ENCODE peak calls at places on chromosomes 3 and 15, in seven cellular contexts. V, N, I, A, C, G and X are unnamed samples.

GRCh38 chr3:8778475-8778874 is 9.1 kb upstream of the OXTR start:
- DNase-seq in V (no peak), N (no peak), I (no peak), A (no peak), C (no peak), G (no peak), X (no peak)

GRCh38 chr3:126287536-126288181 is 69.5 kb downstream of the KLF15 start:
- DNase-seq in V (peak; percentile 75), N (peak; percentile 58), I (peak; percentile 84), A (no peak), C (peak; percentile 63), G (no peak), X (peak; percentile 85)

GRCh38 chr15:61049934-61050333 is 179.2 kb downstream of the RORA start:
- DNase-seq in V (no peak), N (no peak), I (no peak), A (no peak), C (no peak), G (no peak), X (no peak)

GRCh38 chr3:185175370-185175987 is 22.6 kb upstream of the C3orf70 start:
- DNase-seq in V (no peak), N (no peak), I (peak; percentile 40), A (no peak), C (no peak), G (no peak), X (peak; percentile 76)

GRCh38 chr3:82627733-82628132 is 866.3 kb upstream of the GBE1 start:
- DNase-seq in V (no peak), N (no peak), I (no peak), A (peak; percentile 0), C (no peak), G (no peak), X (no peak)

GRCh38 chr3:61724183-61724582 is 162.8 kb downstream of the PTPRG start:
- DNase-seq in V (no peak), N (no peak), I (no peak), A (no peak), C (no peak), G (no peak), X (no peak)

GRCh38 chr3:190883973-190884832 is 21.7 kb upstream of the GMNC start:
- DNase-seq in V (no peak), N (peak; percentile 54), I (peak; percentile 28), A (peak; percentile 66), C (peak; percentile 31), G (no peak), X (no peak)

GRCh38 chr3:65492249-65492648 is 546.5 kb downstream of the MAGI1 start:
- DNase-seq in V (no peak), N (no peak), I (no peak), A (no peak), C (no peak), G (no peak), X (no peak)

GRCh38 chr15:31607656-31608055 is 281.0 kb downstream of the KLF13 start:
- DNase-seq in V (no peak), N (no peak), I (no peak), A (no peak), C (no peak), G (no peak), X (no peak)

GRCh38 chr3:99505646-99506269 is 132.6 kb upstream of the COL8A1 start:
- DNase-seq in V (no peak), N (no peak), I (no peak), A (no peak), C (peak; percentile 55), G (no peak), X (no peak)

GRCh38 chr3:176079785-176080184 is 1117.5 kb downstream of the TBL1XR1 start:
- DNase-seq in V (no peak), N (no peak), I (no peak), A (no peak), C (no peak), G (no peak), X (no peak)

GRCh38 chr3:33104803-33105202 is 7.9 kb upstream of the GLB1 start:
- DNase-seq in V (no peak), N (no peak), I (no peak), A (no peak), C (no peak), G (no peak), X (no peak)

GRCh38 chr15:68224108-68224507 is 5.4 kb downstream of the CLN6 start:
- DNase-seq in V (no peak), N (no peak), I (no peak), A (no peak), C (no peak), G (no peak), X (peak; percentile 11)

GRCh38 chr3:71658131-71658530 is 67.1 kb downstream of the EIF4E3 start:
- DNase-seq in V (no peak), N (no peak), I (no peak), A (peak; percentile 91), C (peak; percentile 85), G (no peak), X (no peak)

GRCh38 chr3:94593531-94594150 is 530.8 kb downstream of the NSUN3 start:
- DNase-seq in V (no peak), N (no peak), I (no peak), A (no peak), C (no peak), G (no peak), X (no peak)

GRCh38 chr3:126127904-126128303 is 44.0 kb upstream of the SLC41A3 start:
- DNase-seq in V (peak; percentile 44), N (no peak), I (no peak), A (no peak), C (peak; percentile 3), G (no peak), X (peak; percentile 25)

GRCh38 chr3:189363856-189364255 is 192.1 kb downstream of the TPRG1 start:
- DNase-seq in V (no peak), N (no peak), I (no peak), A (no peak), C (no peak), G (no peak), X (no peak)

GRCh38 chr3:196513697-196514349 is 1.3 kb downstream of the SMCO1 start:
- DNase-seq in V (no peak), N (no peak), I (no peak), A (no peak), C (no peak), G (no peak), X (no peak)

GRCh38 chr3:120682095-120682681 is at the start of gene HGD:
- DNase-seq in V (no peak), N (no peak), I (no peak), A (no peak), C (no peak), G (no peak), X (no peak)

GRCh38 chr3:24740367-24740766 is 245.7 kb upstream of the THRB start:
- DNase-seq in V (no peak), N (no peak), I (peak; percentile 10), A (no peak), C (no peak), G (no peak), X (no peak)

GRCh38 chr15:99614749-99615288 is 49.0 kb downstream of the MEF2A start:
- DNase-seq in V (no peak), N (no peak), I (no peak), A (no peak), C (no peak), G (no peak), X (no peak)

GRCh38 chr15:90910441-90911301 is 7.6 kb downstream of the MAN2A2 start:
- DNase-seq in V (no peak), N (no peak), I (no peak), A (no peak), C (no peak), G (no peak), X (no peak)

GRCh38 chr3:13204177-13204581 is 130.9 kb upstream of the IQSEC1 start:
- DNase-seq in V (no peak), N (no peak), I (peak; percentile 72), A (no peak), C (no peak), G (no peak), X (no peak)

GRCh38 chr3:23949784-23950183 is 4.7 kb downstream of the NR1D2 start:
- DNase-seq in V (no peak), N (no peak), I (no peak), A (peak; percentile 19), C (no peak), G (no peak), X (no peak)

GRCh38 chr3:128933213-128933921 is 53.9 kb downstream of the ACAD9 start:
- DNase-seq in V (no peak), N (no peak), I (no peak), A (no peak), C (no peak), G (no peak), X (no peak)

GRCh38 chr15:64519897-64520296 is 59.5 kb downstream of the ZNF609 start:
- DNase-seq in V (no peak), N (no peak), I (no peak), A (no peak), C (no peak), G (no peak), X (no peak)